ENCODE peak calls at places on chromosomes 13 and 19, in seven cellular contexts. Q is AG04450, M is retina, E is mucosa of gallbladder, X is tibial nerve, T is caudate nucleus, Z is NAMALWA. I is an unnamed sample.
A peak's percentile ranks its signal among the peaks of the same experiment; 100 is the strongest.

GRCh38 chr13:112842343-112842856 is 126.6 kb upstream of the MCF2L start:
- DNase-seq in Q (no peak), Z (peak; percentile 13), T (no peak), M (peak; percentile 23), E (no peak), X (peak; percentile 26), I (peak; percentile 31)

GRCh38 chr13:28494861-28495585 is at the start of gene FLT1:
- DNase-seq in E (peak; percentile 14), Q (no peak), X (no peak), T (no peak), M (peak; percentile 71), Z (no peak), I (peak; percentile 85)

GRCh38 chr13:29855784-29856183 is 5.4 kb upstream of the UBL3 start:
- DNase-seq in M (no peak), Z (no peak), Q (no peak), X (no peak), E (no peak), T (no peak), I (no peak)

GRCh38 chr13:106099765-106100164 is 435.7 kb downstream of the EFNB2 start:
- DNase-seq in E (no peak), T (no peak), X (no peak), Z (no peak), M (no peak), Q (no peak), I (no peak)

GRCh38 chr13:44131069-44131614 is 242.5 kb upstream of the SERP2 start:
- DNase-seq in M (no peak), X (no peak), Z (no peak), E (no peak), Q (no peak), T (no peak), I (no peak)

GRCh38 chr19:16628984-16629691 is 1.1 kb upstream of the MED26 start:
- DNase-seq in T (no peak), X (no peak), Z (peak; percentile 95), E (peak; percentile 59), M (peak; percentile 51), Q (peak; percentile 67), I (no peak)

GRCh38 chr13:114229486-114229885 is 5.2 kb upstream of the CDC16 start:
- DNase-seq in Q (no peak), M (no peak), X (no peak), E (no peak), T (no peak), Z (no peak), I (no peak)

GRCh38 chr19:35417713-35418534 is 30.1 kb upstream of the FFAR2 start:
- DNase-seq in Z (no peak), M (no peak), E (no peak), X (no peak), T (no peak), Q (no peak), I (peak; percentile 22)

GRCh38 chr13:112205990-112206389 is 139.0 kb downstream of the SOX1 start:
- DNase-seq in Z (no peak), X (no peak), E (no peak), Q (no peak), T (no peak), M (no peak), I (no peak)

GRCh38 chr19:33438016-33438671 is 64.6 kb downstream of the CEBPG start:
- DNase-seq in M (no peak), Q (no peak), T (no peak), X (no peak), Z (no peak), E (no peak), I (peak; percentile 64)

GRCh38 chr13:30751183-30751933 is 16.0 kb downstream of the ALOX5AP start:
- DNase-seq in M (no peak), E (no peak), Q (no peak), X (no peak), T (no peak), Z (no peak), I (no peak)

GRCh38 chr13:29284726-29285125 is 310.8 kb downstream of the SLC7A1 start:
- DNase-seq in T (no peak), Q (no peak), X (no peak), M (no peak), E (no peak), Z (no peak), I (no peak)

I was measured in spleen.